ENCODE peak calls at places on chromosomes 13 and 19, in six cellular contexts. J is H1, W is GM12891, Y is K562, P is GM12878, Z is HepG2. R is an unnamed sample.
A peak's percentile ranks its signal among the peaks of the same experiment; 100 is the strongest.

GRCh38 chr19:1076951-1077350 is 10.0 kb downstream of the ARHGAP45 start:
- DNase-seq in J (no peak), W (peak; percentile 95), Y (no peak), P (peak; percentile 85), Z (no peak), R (peak; percentile 96)

GRCh38 chr19:41754596-41754995 is 734 bp upstream of the CEACAM6 start:
- DNase-seq in J (no peak), W (no peak), Y (no peak), P (no peak), Z (no peak), R (no peak)

GRCh38 chr19:1252818-1253513 is 4.6 kb downstream of the MIDN start:
- DNase-seq in J (no peak), W (no peak), Y (peak; percentile 88), P (no peak), Z (peak; percentile 82), R (no peak)

GRCh38 chr19:49799271-49799797 is 13.8 kb downstream of the FUZ start:
- DNase-seq in J (no peak), W (no peak), Y (no peak), P (no peak), Z (no peak), R (no peak)

GRCh38 chr19:860481-861098 is 1.1 kb downstream of the CFD start:
- DNase-seq in J (no peak), W (peak; percentile 84), Y (peak; percentile 94), P (no peak), Z (peak; percentile 53), R (no peak)

GRCh38 chr13:97853550-97853949 is 99.9 kb upstream of the IPO5 start:
- DNase-seq in J (no peak), W (no peak), Y (no peak), P (no peak), Z (no peak), R (no peak)

GRCh38 chr13:52001120-52001731 is 10.0 kb downstream of the ATP7B start:
- DNase-seq in J (no peak), W (peak; percentile 35), Y (peak; percentile 49), P (no peak), Z (peak; percentile 59), R (peak; percentile 39)

GRCh38 chr19:58054792-58055482 is 4.1 kb upstream of the ZNF135 start:
- DNase-seq in J (no peak), W (no peak), Y (no peak), P (no peak), Z (no peak), R (no peak)

GRCh38 chr13:65670014-65670625 is 1560.0 kb downstream of the PCDH9 start:
- DNase-seq in J (no peak), W (no peak), Y (no peak), P (no peak), Z (no peak), R (no peak)

GRCh38 chr19:50331187-50332013 is 2.2 kb upstream of the KCNC3 start:
- DNase-seq in J (no peak), W (no peak), Y (peak; percentile 56), P (no peak), Z (no peak), R (peak; percentile 25)

GRCh38 chr13:30998548-30999140 is 66.2 kb downstream of the TEX26 start:
- DNase-seq in J (no peak), W (no peak), Y (no peak), P (no peak), Z (no peak), R (no peak)

GRCh38 chr13:31005066-31005465 is 72.6 kb downstream of the TEX26 start:
- DNase-seq in J (no peak), W (no peak), Y (no peak), P (no peak), Z (no peak), R (no peak)

GRCh38 chr13:31000889-31001288 is 68.4 kb downstream of the TEX26 start:
- DNase-seq in J (no peak), W (no peak), Y (no peak), P (no peak), Z (no peak), R (no peak)

GRCh38 chr13:30997697-30998547 is 65.5 kb downstream of the TEX26 start:
- DNase-seq in J (no peak), W (no peak), Y (no peak), P (no peak), Z (no peak), R (no peak)

GRCh38 chr13:31001647-31002046 is 69.2 kb downstream of the TEX26 start:
- DNase-seq in J (no peak), W (no peak), Y (no peak), P (no peak), Z (peak; percentile 33), R (no peak)
- TF ChIP-seq TAF1 in J (no peak), W (no peak), Y (no peak), P (no peak), Z (no peak), R (no peak)

GRCh38 chr19:16896098-16896912 is 7.5 kb downstream of the F2RL3 start:
- DNase-seq in J (no peak), W (no peak), Y (peak; percentile 90), P (no peak), Z (no peak), R (no peak)
- TF ChIP-seq POLR2A in J (no peak), W (no peak), Y (peak; percentile 67), P (no peak), Z (no peak), R (no peak)

DNA sequence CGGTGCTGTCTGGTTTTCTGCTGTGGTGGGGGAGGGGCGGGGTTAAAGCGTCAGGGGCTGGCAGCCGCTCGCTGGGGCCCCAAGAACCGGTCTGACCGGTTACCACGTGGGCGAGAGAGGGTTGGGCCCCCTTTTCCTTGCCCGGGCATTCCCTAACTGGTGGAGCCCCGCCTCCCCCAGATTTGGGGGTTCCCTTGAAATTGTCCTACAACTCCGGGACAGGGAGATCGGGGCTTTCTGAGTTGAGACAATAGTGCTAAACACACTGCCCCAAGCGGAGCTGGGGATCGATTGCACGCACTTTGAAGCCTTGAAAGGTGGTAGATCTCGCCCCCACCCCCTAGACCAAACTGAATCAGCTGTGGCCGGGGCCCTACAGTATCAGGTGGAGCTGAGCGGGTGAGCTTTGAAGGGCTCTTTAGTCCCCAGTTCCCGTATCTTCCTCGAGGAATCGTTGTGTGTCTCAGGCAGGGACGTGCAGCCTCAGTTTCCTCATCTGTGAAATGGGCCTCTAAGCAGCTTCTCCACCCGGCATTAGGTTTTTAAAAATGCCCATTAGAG is 4.8 kb downstream of the IER2 start:
- DNase-seq in J (no peak), W (no peak), Y (peak; percentile 73), P (no peak), Z (peak; percentile 75), R (peak; percentile 52)
- TF ChIP-seq TAF1 in J (peak; percentile 60), W (peak; percentile 48), Y (peak; percentile 49), P (peak; percentile 32), Z (no peak), R (no peak)

DNA sequence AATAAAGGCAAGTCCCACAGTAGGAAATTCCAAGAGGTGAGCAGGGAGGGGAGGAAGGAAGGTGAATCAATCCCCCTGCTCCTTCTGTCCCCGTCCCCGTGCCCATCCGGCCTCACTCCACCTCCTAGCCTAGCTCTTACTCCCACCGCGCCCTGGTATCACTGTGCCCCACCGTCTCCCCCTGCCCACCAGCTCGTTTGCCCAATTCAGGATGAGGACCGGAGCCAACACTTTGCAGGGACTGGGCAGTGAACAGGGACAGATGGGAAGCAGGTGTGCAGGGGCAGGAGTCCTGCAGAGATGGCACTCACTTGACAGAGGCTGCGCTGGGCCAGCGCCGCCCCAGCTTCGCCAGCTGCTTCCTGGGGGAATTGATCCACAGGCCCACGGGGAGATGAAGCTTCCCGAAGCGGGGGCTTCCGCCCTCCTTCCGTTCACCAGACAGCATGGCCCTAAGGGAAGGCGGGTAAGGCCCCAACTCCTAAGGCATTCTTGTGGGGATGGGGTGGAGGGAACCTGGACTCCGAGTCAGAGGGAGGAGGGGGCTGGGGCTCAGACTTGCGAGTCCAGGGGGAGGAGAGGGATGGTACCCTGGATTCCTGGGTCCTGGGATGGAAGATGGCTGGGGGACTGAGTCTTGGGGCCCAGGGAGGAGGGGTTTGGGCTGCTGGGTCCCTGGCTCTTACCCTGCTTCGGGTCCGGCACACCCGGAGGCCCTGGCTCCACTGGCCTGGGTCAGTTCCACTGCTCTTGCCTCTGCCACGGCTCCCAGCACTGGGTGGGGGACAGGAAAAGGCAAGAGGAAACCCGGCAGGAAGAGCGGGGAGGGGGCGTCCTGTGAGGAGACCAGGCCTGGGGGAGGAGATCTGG is at the start of gene RASIP1:
- DNase-seq in J (no peak), W (no peak), Y (no peak), P (no peak), Z (no peak), R (no peak)
- TF ChIP-seq POLR2A in J (no peak), W (no peak), Y (no peak), P (no peak), Z (no peak), R (no peak)

DNA sequence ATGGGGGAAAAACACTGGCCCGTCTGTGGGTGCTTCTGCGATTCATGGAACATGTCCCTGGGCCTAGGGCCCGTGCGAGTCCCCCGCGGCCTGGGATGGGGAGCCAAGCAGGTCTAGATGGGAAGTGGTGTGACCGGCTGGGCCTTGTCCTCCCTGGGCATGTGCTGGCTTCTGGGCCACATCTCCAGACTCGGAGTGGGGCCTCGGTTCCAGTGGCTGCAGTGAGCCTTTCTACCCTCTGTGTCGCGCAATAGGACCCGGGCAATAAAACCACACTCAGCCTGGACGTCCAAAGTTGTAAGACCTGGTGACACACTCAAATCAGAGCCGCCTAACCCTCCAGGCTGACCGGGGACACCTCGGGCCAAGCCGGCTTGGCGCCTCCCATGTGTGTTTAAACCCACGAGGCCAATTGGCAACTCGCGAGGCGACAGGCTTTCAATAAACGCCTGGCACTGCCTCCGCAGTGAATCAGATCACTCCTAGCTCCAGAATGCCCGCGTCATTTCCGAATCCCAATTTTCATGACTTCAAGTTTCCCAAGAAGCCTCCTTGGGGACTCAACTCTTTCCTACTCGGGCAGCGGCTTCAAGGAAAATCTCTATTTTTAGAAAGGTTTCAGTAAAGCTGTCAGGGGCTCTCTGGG is 57.3 kb downstream of the KLF2 start:
- DNase-seq in J (no peak), W (no peak), Y (no peak), P (no peak), Z (no peak), R (no peak)
- TF ChIP-seq TAF1 in J (no peak), W (no peak), Y (no peak), P (no peak), Z (no peak), R (no peak)

DNA sequence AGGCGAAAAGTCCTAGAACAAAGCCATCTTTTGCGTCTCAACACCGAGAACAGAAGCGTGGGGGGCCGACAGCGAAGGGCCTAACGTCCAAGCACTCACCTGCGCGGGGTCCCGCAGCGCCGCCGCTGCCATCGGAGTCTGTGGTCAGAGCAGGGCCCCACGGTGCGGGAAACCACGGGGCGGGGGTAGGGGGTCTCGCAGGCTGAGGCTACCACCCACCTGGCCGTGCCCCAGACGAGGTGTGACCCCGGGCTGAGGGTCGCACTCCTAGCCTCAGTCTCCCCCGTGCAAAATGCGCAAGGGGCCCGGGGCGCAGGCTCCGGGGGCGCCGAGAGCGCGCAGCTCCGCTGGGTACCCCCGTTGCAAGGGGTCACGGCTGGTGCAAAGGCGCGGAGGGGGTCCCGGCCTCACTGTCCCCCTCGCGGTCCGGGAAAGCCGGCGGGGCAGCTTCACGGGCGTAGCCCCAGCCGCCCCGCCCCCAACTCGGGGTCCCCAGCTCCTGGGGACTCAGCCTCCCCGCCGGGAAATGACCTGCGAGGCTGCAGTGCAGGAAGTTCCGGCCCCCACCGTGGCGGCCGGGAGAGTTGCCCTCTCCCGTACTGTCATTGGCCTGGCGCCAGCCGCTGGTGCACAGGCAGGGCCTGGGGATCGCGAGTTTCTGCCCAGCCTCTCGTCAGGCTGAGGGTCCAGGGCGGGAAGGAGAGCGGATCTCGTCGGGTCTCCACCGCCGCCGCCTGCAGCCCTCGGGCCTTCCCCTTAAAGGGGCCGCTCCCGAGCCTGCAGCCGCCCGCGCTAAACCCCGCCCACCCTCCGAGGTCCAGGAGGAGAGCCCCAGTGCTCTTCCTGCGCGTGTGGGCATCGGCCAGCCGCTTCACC is at the start of gene ZNF792:
- DNase-seq in J (peak; percentile 7), W (peak; percentile 78), Y (peak; percentile 75), P (no peak), Z (peak; percentile 56), R (peak; percentile 70)
- TF ChIP-seq POLR2A in J (peak; percentile 43), W (no peak), Y (peak; percentile 69), P (peak; percentile 66), Z (peak; percentile 66), R (peak; percentile 32)